ENCODE peak calls at places on chromosome 13, in seven cellular contexts. R, Z, P, L, J, N and V are unnamed samples.

GRCh38 chr13:22693691-22694090 is 487.1 kb upstream of the SGCG start:
- DNase-seq in R (no peak), Z (no peak), P (no peak), L (no peak), J (no peak), N (no peak), V (no peak)

GRCh38 chr13:20714563-20715339 is 11.3 kb downstream of the IL17D start:
- DNase-seq in R (peak; percentile 91), Z (peak; percentile 49), P (no peak), L (no peak), J (no peak), N (no peak), V (no peak)

GRCh38 chr13:73245271-73245670 is 186.5 kb downstream of the KLF5 start:
- DNase-seq in R (no peak), Z (no peak), P (no peak), L (no peak), J (no peak), N (no peak), V (no peak)

GRCh38 chr13:101915755-101916107 is 463.3 kb downstream of the ITGBL1 start:
- DNase-seq in R (no peak), Z (no peak), P (no peak), L (no peak), J (no peak), N (no peak), V (no peak)

GRCh38 chr13:85597790-85598500 is 201.3 kb downstream of the SLITRK6 start:
- DNase-seq in R (no peak), Z (no peak), P (no peak), L (no peak), J (no peak), N (no peak), V (no peak)

GRCh38 chr13:63024458-63024857 is 1608.8 kb upstream of the PCDH20 start:
- DNase-seq in R (no peak), Z (no peak), P (no peak), L (no peak), J (no peak), N (no peak), V (no peak)

GRCh38 chr13:111282997-111283396 is 37.4 kb upstream of the TEX29 start:
- DNase-seq in R (no peak), Z (no peak), P (no peak), L (no peak), J (no peak), N (no peak), V (no peak)

GRCh38 chr13:38702609-38703008 is 15.7 kb downstream of the FREM2 start:
- DNase-seq in R (no peak), Z (no peak), P (no peak), L (no peak), J (no peak), N (no peak), V (no peak)

GRCh38 chr13:46053162-46054012 is 841 bp upstream of the ZC3H13 start:
- DNase-seq in R (no peak), Z (no peak), P (no peak), L (no peak), J (no peak), N (no peak), V (peak; percentile 13)

GRCh38 chr13:56198350-56198749 is 942.4 kb upstream of the PRR20A start:
- DNase-seq in R (no peak), Z (no peak), P (no peak), L (no peak), J (no peak), N (no peak), V (no peak)

GRCh38 chr13:111013196-111013595 is 98.3 kb upstream of the ANKRD10 start:
- DNase-seq in R (no peak), Z (no peak), P (no peak), L (no peak), J (no peak), N (no peak), V (no peak)

GRCh38 chr13:107144432-107144831 is 576.5 kb upstream of the ARGLU1 start:
- DNase-seq in R (peak; percentile 60), Z (no peak), P (no peak), L (no peak), J (no peak), N (no peak), V (no peak)

GRCh38 chr13:93624371-93624777 is 397.8 kb downstream of the GPC6 start:
- DNase-seq in R (no peak), Z (no peak), P (no peak), L (no peak), J (no peak), N (no peak), V (peak; percentile 91)

GRCh38 chr13:81304121-81304659 is 963.3 kb upstream of the SPRY2 start:
- DNase-seq in R (no peak), Z (no peak), P (no peak), L (no peak), J (no peak), N (no peak), V (no peak)

GRCh38 chr13:25170554-25171107 is 1.5 kb downstream of the AMER2 start:
- DNase-seq in R (no peak), Z (no peak), P (no peak), L (no peak), J (no peak), N (no peak), V (peak; percentile 33)

GRCh38 chr13:58025821-58026220 is 394.3 kb downstream of the PCDH17 start:
- DNase-seq in R (no peak), Z (no peak), P (no peak), L (no peak), J (no peak), N (no peak), V (no peak)

GRCh38 chr13:110645750-110646149 is 30.4 kb downstream of the NAXD start:
- DNase-seq in R (no peak), Z (no peak), P (no peak), L (no peak), J (no peak), N (no peak), V (no peak)

GRCh38 chr13:22031702-22032286 is 360.9 kb downstream of the FGF9 start:
- DNase-seq in R (no peak), Z (no peak), P (no peak), L (no peak), J (no peak), N (no peak), V (no peak)

GRCh38 chr13:40440990-40441820 is 225.2 kb downstream of the FOXO1 start:
- DNase-seq in R (peak; percentile 93), Z (peak; percentile 80), P (no peak), L (no peak), J (no peak), N (peak; percentile 55), V (no peak)
- H3K4me1 ChIP-seq in R (peaks cover 55% of the 10 kb centered on the region), Z (peaks cover 37% of the 10 kb centered on the region), P (no peaks in the 10 kb centered on the region), L (no peaks in the 10 kb centered on the region), J (peaks cover 23% of the 10 kb centered on the region), N (peaks cover 47% of the 10 kb centered on the region), V (no peaks in the 10 kb centered on the region)

GRCh38 chr13:27257648-27258253 is 6.4 kb downstream of the RPL21 start:
- DNase-seq in R (no peak), Z (no peak), P (no peak), L (no peak), J (no peak), N (no peak), V (no peak)

GRCh38 chr13:27258637-27259377 is 7.4 kb downstream of the RPL21 start:
- DNase-seq in R (no peak), Z (no peak), P (no peak), L (no peak), J (no peak), N (no peak), V (no peak)

GRCh38 chr13:27259831-27260230 is 8.5 kb downstream of the RPL21 start:
- DNase-seq in R (peak; percentile 68), Z (no peak), P (no peak), L (no peak), J (no peak), N (no peak), V (no peak)

GRCh38 chr13:27261376-27261775 is 9.3 kb upstream of the RASL11A start:
- DNase-seq in R (no peak), Z (no peak), P (no peak), L (no peak), J (no peak), N (no peak), V (no peak)

GRCh38 chr13:27257233-27257568 is 5.8 kb downstream of the RPL21 start:
- DNase-seq in R (no peak), Z (no peak), P (no peak), L (no peak), J (no peak), N (no peak), V (no peak)
- H3K4me1 ChIP-seq in R (peaks cover 25% of the 10 kb centered on the region), Z (peaks cover 11% of the 10 kb centered on the region), P (peaks cover 61% of the 10 kb centered on the region), L (no peaks in the 10 kb centered on the region), J (peaks cover 41% of the 10 kb centered on the region), N (peaks cover 51% of the 10 kb centered on the region), V (peaks cover 48% of the 10 kb centered on the region)

GRCh38 chr13:32527151-32527550 is 11.4 kb downstream of the N4BP2L2 start:
- DNase-seq in R (no peak), Z (no peak), P (no peak), L (no peak), J (no peak), N (no peak), V (no peak)

GRCh38 chr13:32530841-32531253 is 7.7 kb downstream of the N4BP2L2 start:
- DNase-seq in R (peak; percentile 31), Z (peak; percentile 23), P (no peak), L (no peak), J (no peak), N (no peak), V (no peak)

DNA sequence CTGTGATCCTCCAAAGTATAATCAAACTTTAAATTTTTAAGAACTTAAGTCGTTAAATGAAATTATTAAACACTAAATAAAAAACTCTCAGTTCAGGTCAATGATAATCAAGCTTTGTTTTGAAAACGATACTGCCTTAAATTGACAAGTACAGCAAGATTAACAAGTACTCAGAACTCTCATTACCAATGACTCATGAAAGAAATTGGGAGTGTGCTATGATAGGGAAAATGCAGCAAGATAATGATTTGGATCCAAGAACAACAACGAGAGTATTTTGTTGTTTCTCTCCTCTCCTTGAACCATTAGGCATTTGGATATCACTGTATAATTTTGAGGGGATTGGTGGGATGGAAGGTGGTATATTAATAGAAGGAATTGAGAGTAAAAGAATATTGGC is 10.2 kb downstream of the N4BP2L2 start:
- DNase-seq in R (peak; percentile 9), Z (no peak), P (no peak), L (no peak), J (no peak), N (no peak), V (no peak)
- H3K4me1 ChIP-seq in R (peaks cover 3% of the 10 kb centered on the region), Z (peaks cover 43% of the 10 kb centered on the region), P (no peaks in the 10 kb centered on the region), L (no peaks in the 10 kb centered on the region), J (peaks cover 46% of the 10 kb centered on the region), N (peaks cover 39% of the 10 kb centered on the region), V (no peaks in the 10 kb centered on the region)

DNA sequence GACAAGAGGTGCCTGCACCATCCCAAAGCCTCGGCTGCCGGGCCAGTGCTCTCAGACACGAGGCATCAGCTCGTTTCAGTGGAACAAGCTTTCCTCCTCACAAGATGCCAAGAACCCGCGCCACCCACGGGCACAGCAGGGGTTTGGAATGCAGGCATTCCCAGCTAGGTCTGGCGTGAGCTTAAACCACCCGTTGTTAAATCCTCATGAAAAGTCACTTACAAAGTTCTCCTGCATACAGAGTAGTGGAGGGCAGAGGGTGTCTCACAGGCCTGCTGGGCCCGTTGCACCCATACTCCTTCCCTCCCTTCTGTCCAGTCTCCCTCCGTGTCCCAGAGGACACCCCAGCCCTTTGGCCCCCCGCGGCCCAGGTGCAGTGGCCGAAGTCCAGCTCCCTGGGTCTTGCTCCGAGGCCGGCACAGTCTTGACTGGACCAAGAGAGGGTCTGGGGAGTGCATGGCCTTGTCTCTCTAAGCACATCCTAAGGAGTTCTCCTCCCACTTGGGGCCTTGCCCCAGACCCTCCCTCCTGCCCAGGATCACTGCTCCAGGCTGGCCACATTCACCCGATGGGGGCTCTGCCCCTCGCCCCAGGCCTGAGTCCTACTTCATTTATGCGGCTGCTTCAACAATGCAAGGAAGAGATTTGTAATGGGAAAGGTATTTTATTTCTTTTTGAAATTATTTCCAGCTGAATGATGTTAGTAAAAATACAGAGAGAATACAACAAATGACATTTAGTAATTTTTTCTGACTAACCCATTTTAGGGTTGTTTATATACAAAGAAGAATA is 35.2 kb upstream of the GRTP1 start:
- DNase-seq in R (no peak), Z (no peak), P (no peak), L (no peak), J (no peak), N (peak; percentile 41), V (no peak)
- H3K4me1 ChIP-seq in R (no peaks in the 10 kb centered on the region), Z (peaks cover 8% of the 10 kb centered on the region), P (no peaks in the 10 kb centered on the region), L (peaks cover 2% of the 10 kb centered on the region), J (peaks cover 3% of the 10 kb centered on the region), N (peaks cover 13% of the 10 kb centered on the region), V (peaks cover 3% of the 10 kb centered on the region)